ENCODE peak calls at places on chromosomes 1 and 21, in eight cellular contexts. One of them, this sample, is unnamed.
A peak's percentile ranks its signal among the peaks of the same experiment; 100 is the strongest.

GRCh38 chr1:152162826-152163463 is 3.9 kb upstream of the RPTN start:
- DNase-seq in CD8-positive, alpha-beta memory T cell: no peak
- DNase-seq in psoas muscle: no peak
- DNase-seq in caudate nucleus: no peak
- DNase-seq in tibial nerve: no peak
- DNase-seq in A673: no peak
- DNase-seq in left ventricle myocardium inferior: no peak
- DNase-seq in IMR-90: peak; percentile 62
- DNase-seq in this sample: no peak

GRCh38 chr1:8818325-8818775 is 910 bp upstream of the RERE start:
- DNase-seq in CD8-positive, alpha-beta memory T cell: no peak
- DNase-seq in psoas muscle: no peak
- DNase-seq in caudate nucleus: no peak
- DNase-seq in tibial nerve: no peak
- DNase-seq in A673: peak; percentile 82
- DNase-seq in left ventricle myocardium inferior: no peak
- DNase-seq in IMR-90: peak; percentile 82
- DNase-seq in this sample: peak; percentile 73

GRCh38 chr21:45001134-45002095 is 61.6 kb downstream of the SLX9 start:
- DNase-seq in CD8-positive, alpha-beta memory T cell: peak; percentile 38
- DNase-seq in psoas muscle: peak; percentile 93
- DNase-seq in caudate nucleus: no peak
- DNase-seq in tibial nerve: no peak
- DNase-seq in A673: no peak
- DNase-seq in left ventricle myocardium inferior: peak; percentile 62
- DNase-seq in IMR-90: peak; percentile 65
- DNase-seq in this sample: no peak

GRCh38 chr1:100924991-100925390 is 29.1 kb downstream of the SLC30A7 start:
- DNase-seq in CD8-positive, alpha-beta memory T cell: no peak
- DNase-seq in psoas muscle: no peak
- DNase-seq in caudate nucleus: no peak
- DNase-seq in tibial nerve: no peak
- DNase-seq in A673: no peak
- DNase-seq in left ventricle myocardium inferior: no peak
- DNase-seq in IMR-90: no peak
- DNase-seq in this sample: no peak

GRCh38 chr1:21607549-21608529 is 61.3 kb downstream of the RAP1GAP start:
- DNase-seq in CD8-positive, alpha-beta memory T cell: no peak
- DNase-seq in psoas muscle: peak; percentile 84
- DNase-seq in caudate nucleus: no peak
- DNase-seq in tibial nerve: no peak
- DNase-seq in A673: peak; percentile 76
- DNase-seq in left ventricle myocardium inferior: peak; percentile 61
- DNase-seq in IMR-90: peak; percentile 58
- DNase-seq in this sample: peak; percentile 55

GRCh38 chr1:212520299-212520698 is 87.6 kb downstream of the NENF start:
- DNase-seq in CD8-positive, alpha-beta memory T cell: no peak
- DNase-seq in psoas muscle: no peak
- DNase-seq in caudate nucleus: no peak
- DNase-seq in tibial nerve: no peak
- DNase-seq in A673: no peak
- DNase-seq in left ventricle myocardium inferior: no peak
- DNase-seq in IMR-90: no peak
- DNase-seq in this sample: no peak

GRCh38 chr21:23111070-23111605 is 2112.9 kb downstream of the NCAM2 start:
- DNase-seq in CD8-positive, alpha-beta memory T cell: no peak
- DNase-seq in psoas muscle: no peak
- DNase-seq in caudate nucleus: no peak
- DNase-seq in tibial nerve: no peak
- DNase-seq in A673: no peak
- DNase-seq in left ventricle myocardium inferior: no peak
- DNase-seq in IMR-90: no peak
- DNase-seq in this sample: no peak

GRCh38 chr21:28240586-28240985 is 752.1 kb downstream of the LTN1 start:
- DNase-seq in CD8-positive, alpha-beta memory T cell: no peak
- DNase-seq in psoas muscle: no peak
- DNase-seq in caudate nucleus: no peak
- DNase-seq in tibial nerve: no peak
- DNase-seq in A673: no peak
- DNase-seq in left ventricle myocardium inferior: no peak
- DNase-seq in IMR-90: peak; percentile 81
- DNase-seq in this sample: no peak

GRCh38 chr21:32698971-32699693 is 28.7 kb downstream of the SYNJ1 start:
- DNase-seq in CD8-positive, alpha-beta memory T cell: no peak
- DNase-seq in psoas muscle: no peak
- DNase-seq in caudate nucleus: no peak
- DNase-seq in tibial nerve: no peak
- DNase-seq in A673: peak; percentile 44
- DNase-seq in left ventricle myocardium inferior: no peak
- DNase-seq in IMR-90: peak; percentile 31
- DNase-seq in this sample: no peak

GRCh38 chr1:96973605-96974004 is 252.0 kb downstream of the PTBP2 start:
- DNase-seq in CD8-positive, alpha-beta memory T cell: no peak
- DNase-seq in psoas muscle: no peak
- DNase-seq in caudate nucleus: no peak
- DNase-seq in tibial nerve: no peak
- DNase-seq in A673: peak; percentile 81
- DNase-seq in left ventricle myocardium inferior: peak; percentile 15
- DNase-seq in IMR-90: peak; percentile 33
- DNase-seq in this sample: no peak

GRCh38 chr1:200473698-200474371 is 64.0 kb upstream of the ZNF281 start:
- DNase-seq in CD8-positive, alpha-beta memory T cell: no peak
- DNase-seq in psoas muscle: no peak
- DNase-seq in caudate nucleus: no peak
- DNase-seq in tibial nerve: no peak
- DNase-seq in A673: no peak
- DNase-seq in left ventricle myocardium inferior: no peak
- DNase-seq in IMR-90: no peak
- DNase-seq in this sample: no peak

GRCh38 chr1:203572134-203572625 is 54.5 kb upstream of the ATP2B4 start:
- DNase-seq in CD8-positive, alpha-beta memory T cell: no peak
- DNase-seq in psoas muscle: no peak
- DNase-seq in caudate nucleus: no peak
- DNase-seq in tibial nerve: no peak
- DNase-seq in A673: no peak
- DNase-seq in left ventricle myocardium inferior: no peak
- DNase-seq in IMR-90: peak; percentile 55
- DNase-seq in this sample: peak; percentile 57

GRCh38 chr1:65799601-65800000 is 6.9 kb downstream of the PDE4B start:
- DNase-seq in CD8-positive, alpha-beta memory T cell: no peak
- DNase-seq in psoas muscle: no peak
- DNase-seq in caudate nucleus: no peak
- DNase-seq in tibial nerve: no peak
- DNase-seq in A673: no peak
- DNase-seq in left ventricle myocardium inferior: no peak
- DNase-seq in IMR-90: no peak
- DNase-seq in this sample: no peak

GRCh38 chr1:181255270-181255929 is 166.9 kb downstream of the IER5 start:
- DNase-seq in CD8-positive, alpha-beta memory T cell: no peak
- DNase-seq in psoas muscle: no peak
- DNase-seq in caudate nucleus: no peak
- DNase-seq in tibial nerve: no peak
- DNase-seq in A673: peak; percentile 10
- DNase-seq in left ventricle myocardium inferior: no peak
- DNase-seq in IMR-90: peak; percentile 95
- DNase-seq in this sample: no peak

GRCh38 chr1:59596432-59596831 is 218.3 kb upstream of the HOOK1 start:
- DNase-seq in CD8-positive, alpha-beta memory T cell: no peak
- DNase-seq in psoas muscle: no peak
- DNase-seq in caudate nucleus: no peak
- DNase-seq in tibial nerve: no peak
- DNase-seq in A673: no peak
- DNase-seq in left ventricle myocardium inferior: no peak
- DNase-seq in IMR-90: peak; percentile 95
- DNase-seq in this sample: no peak

GRCh38 chr1:111720977-111721670 is 18.1 kb downstream of the INKA2 start:
- DNase-seq in CD8-positive, alpha-beta memory T cell: no peak
- DNase-seq in psoas muscle: peak; percentile 23
- DNase-seq in caudate nucleus: no peak
- DNase-seq in tibial nerve: no peak
- DNase-seq in A673: no peak
- DNase-seq in left ventricle myocardium inferior: no peak
- DNase-seq in IMR-90: no peak
- DNase-seq in this sample: no peak

GRCh38 chr1:119964673-119965363 is 68.5 kb upstream of the ADAM30 start:
- DNase-seq in CD8-positive, alpha-beta memory T cell: no peak
- DNase-seq in psoas muscle: no peak
- DNase-seq in caudate nucleus: no peak
- DNase-seq in tibial nerve: no peak
- DNase-seq in A673: peak; percentile 73
- DNase-seq in left ventricle myocardium inferior: no peak
- DNase-seq in IMR-90: peak; percentile 81
- DNase-seq in this sample: no peak

GRCh38 chr1:152981181-152981871 is 2.6 kb upstream of the SPRR1A start:
- DNase-seq in CD8-positive, alpha-beta memory T cell: no peak
- DNase-seq in psoas muscle: no peak
- DNase-seq in caudate nucleus: no peak
- DNase-seq in tibial nerve: no peak
- DNase-seq in A673: no peak
- DNase-seq in left ventricle myocardium inferior: no peak
- DNase-seq in IMR-90: no peak
- DNase-seq in this sample: no peak

GRCh38 chr21:32411366-32412161 is 942 bp upstream of the EVA1C start:
- DNase-seq in CD8-positive, alpha-beta memory T cell: peak; percentile 74
- DNase-seq in psoas muscle: peak; percentile 95
- DNase-seq in caudate nucleus: peak; percentile 36
- DNase-seq in tibial nerve: peak; percentile 91
- DNase-seq in A673: peak; percentile 76
- DNase-seq in left ventricle myocardium inferior: peak; percentile 97
- DNase-seq in IMR-90: peak; percentile 38
- DNase-seq in this sample: peak; percentile 93

GRCh38 chr1:92366045-92366405 is 67.2 kb downstream of the RPAP2 start:
- DNase-seq in CD8-positive, alpha-beta memory T cell: no peak
- DNase-seq in psoas muscle: no peak
- DNase-seq in caudate nucleus: no peak
- DNase-seq in tibial nerve: no peak
- DNase-seq in A673: no peak
- DNase-seq in left ventricle myocardium inferior: no peak
- DNase-seq in IMR-90: no peak
- DNase-seq in this sample: no peak

GRCh38 chr1:192439373-192440025 is 122.7 kb downstream of the RGS21 start:
- DNase-seq in CD8-positive, alpha-beta memory T cell: no peak
- DNase-seq in psoas muscle: no peak
- DNase-seq in caudate nucleus: no peak
- DNase-seq in tibial nerve: no peak
- DNase-seq in A673: no peak
- DNase-seq in left ventricle myocardium inferior: no peak
- DNase-seq in IMR-90: peak; percentile 95
- DNase-seq in this sample: no peak

GRCh38 chr1:46285730-46286477 is 17.5 kb downstream of the LRRC41 start:
- DNase-seq in CD8-positive, alpha-beta memory T cell: peak; percentile 48
- DNase-seq in psoas muscle: peak; percentile 90
- DNase-seq in caudate nucleus: no peak
- DNase-seq in tibial nerve: no peak
- DNase-seq in A673: peak; percentile 76
- DNase-seq in left ventricle myocardium inferior: no peak
- DNase-seq in IMR-90: no peak
- DNase-seq in this sample: no peak

DNA sequence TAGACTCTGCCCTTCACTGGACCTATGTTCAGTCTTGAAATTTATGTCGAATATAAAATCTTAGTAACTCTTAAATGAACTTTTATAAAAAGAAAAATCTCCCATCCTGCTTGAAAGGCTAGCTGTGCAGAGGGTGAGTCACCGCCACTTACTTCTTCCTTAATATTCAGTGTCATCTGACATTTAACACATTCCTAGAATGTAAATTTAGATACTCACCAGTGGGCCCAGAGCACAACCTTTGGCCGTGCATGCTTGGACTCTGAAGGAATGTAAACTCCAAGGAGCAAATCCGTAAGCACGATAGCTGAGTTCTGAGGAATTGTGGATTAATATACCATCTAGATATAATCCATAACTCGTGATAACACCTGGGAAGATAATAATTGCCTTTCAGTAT is 403.3 kb downstream of the KCTD3 start:
- DNase-seq in CD8-positive, alpha-beta memory T cell: no peak
- DNase-seq in psoas muscle: no peak
- DNase-seq in caudate nucleus: no peak
- DNase-seq in tibial nerve: no peak
- DNase-seq in A673: no peak
- DNase-seq in left ventricle myocardium inferior: no peak
- DNase-seq in IMR-90: peak; percentile 59
- DNase-seq in this sample: no peak
- H3K27ac ChIP-seq in CD8-positive, alpha-beta memory T cell: no peak overlapping the region
- H3K27ac ChIP-seq in psoas muscle: no peak overlapping the region
- H3K27ac ChIP-seq in caudate nucleus: no peak overlapping the region
- H3K27ac ChIP-seq in tibial nerve: no peak overlapping the region
- H3K27ac ChIP-seq in A673: no peak overlapping the region
- H3K27ac ChIP-seq in left ventricle myocardium inferior: no peak overlapping the region
- H3K27ac ChIP-seq in IMR-90: no peak overlapping the region
- H3K27ac ChIP-seq in this sample: no peak overlapping the region

DNA sequence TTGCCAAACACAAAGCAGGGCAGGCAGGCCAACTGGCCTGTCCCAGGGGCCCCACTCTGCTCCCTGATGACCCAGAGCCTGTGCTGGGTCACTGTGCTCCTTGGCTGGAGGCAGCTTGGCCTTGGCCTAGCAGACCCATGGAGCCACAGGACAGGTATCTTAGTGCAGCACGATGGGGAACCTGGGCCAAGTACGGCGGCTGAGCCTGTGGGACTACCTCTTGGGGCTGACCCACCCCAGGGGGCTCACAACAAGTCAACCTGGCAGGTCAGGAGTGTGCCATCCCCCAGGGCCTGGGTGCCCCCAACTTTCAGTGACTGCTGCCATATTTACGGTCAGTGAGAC is 10.1 kb upstream of the FGR start:
- DNase-seq in CD8-positive, alpha-beta memory T cell: no peak
- DNase-seq in psoas muscle: no peak
- DNase-seq in caudate nucleus: no peak
- DNase-seq in tibial nerve: no peak
- DNase-seq in A673: no peak
- DNase-seq in left ventricle myocardium inferior: no peak
- DNase-seq in IMR-90: no peak
- DNase-seq in this sample: no peak
- H3K27ac ChIP-seq in CD8-positive, alpha-beta memory T cell: no peak overlapping the region
- H3K27ac ChIP-seq in psoas muscle: no peak overlapping the region
- H3K27ac ChIP-seq in caudate nucleus: no peak overlapping the region
- H3K27ac ChIP-seq in tibial nerve: no peak overlapping the region
- H3K27ac ChIP-seq in A673: no peak overlapping the region
- H3K27ac ChIP-seq in left ventricle myocardium inferior: no peak overlapping the region
- H3K27ac ChIP-seq in IMR-90: no peak overlapping the region
- H3K27ac ChIP-seq in this sample: no peak overlapping the region

GRCh38 chr21:34614443-34614692 is 545 bp downstream of the RCAN1 start:
- DNase-seq in CD8-positive, alpha-beta memory T cell: no peak
- DNase-seq in psoas muscle: no peak
- DNase-seq in caudate nucleus: no peak
- DNase-seq in tibial nerve: no peak
- DNase-seq in A673: no peak
- DNase-seq in left ventricle myocardium inferior: no peak
- DNase-seq in IMR-90: no peak
- DNase-seq in this sample: no peak
- H3K27ac ChIP-seq in CD8-positive, alpha-beta memory T cell: no peak overlapping the region
- H3K27ac ChIP-seq in psoas muscle: peak overlapping the region; percentile 83
- H3K27ac ChIP-seq in caudate nucleus: peak overlapping the region; percentile 58
- H3K27ac ChIP-seq in tibial nerve: peak overlapping the region; percentile 86
- H3K27ac ChIP-seq in A673: no peak overlapping the region
- H3K27ac ChIP-seq in left ventricle myocardium inferior: peak overlapping the region; percentile 91
- H3K27ac ChIP-seq in IMR-90: no peak overlapping the region
- H3K27ac ChIP-seq in this sample: peak overlapping the region; percentile 77

DNA sequence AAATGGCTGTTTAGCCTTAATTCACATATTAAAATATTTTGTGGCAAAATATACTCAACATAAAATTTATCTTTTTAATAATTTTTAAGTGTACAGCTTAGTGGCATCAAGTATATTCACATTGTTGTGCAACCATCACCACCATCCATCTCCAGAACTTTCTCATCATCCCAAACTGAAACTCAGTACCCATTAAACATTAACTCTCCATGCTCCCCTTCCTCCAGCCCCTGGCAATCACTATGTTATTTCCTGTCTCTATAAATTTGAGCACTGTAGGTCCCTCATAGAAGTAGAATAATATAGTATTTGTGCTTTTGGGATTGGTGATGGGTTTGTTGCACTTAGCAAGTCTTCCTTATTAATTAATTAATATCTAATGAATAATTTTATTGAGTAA is 29.4 kb downstream of the CCN1 start:
- DNase-seq in CD8-positive, alpha-beta memory T cell: no peak
- DNase-seq in psoas muscle: no peak
- DNase-seq in caudate nucleus: no peak
- DNase-seq in tibial nerve: no peak
- DNase-seq in A673: no peak
- DNase-seq in left ventricle myocardium inferior: no peak
- DNase-seq in IMR-90: no peak
- DNase-seq in this sample: no peak
- H3K27ac ChIP-seq in CD8-positive, alpha-beta memory T cell: no peak overlapping the region
- H3K27ac ChIP-seq in psoas muscle: no peak overlapping the region
- H3K27ac ChIP-seq in caudate nucleus: no peak overlapping the region
- H3K27ac ChIP-seq in tibial nerve: no peak overlapping the region
- H3K27ac ChIP-seq in A673: no peak overlapping the region
- H3K27ac ChIP-seq in left ventricle myocardium inferior: no peak overlapping the region
- H3K27ac ChIP-seq in IMR-90: no peak overlapping the region
- H3K27ac ChIP-seq in this sample: no peak overlapping the region

This sample was measured in uterus.